ENCODE peak calls at places on chromosomes 3 and 15, in nine cellular contexts. U is cardiac muscle cell, K is AG04449, N is AG04450, B is HCT116, Q is astrocyte of the spinal cord, L is tibial artery, M is fibroblast of mammary gland, Y is ovary. R is an unnamed sample.

GRCh38 chr15:52695146-52695545 is 16.0 kb upstream of the ATOSA start:
- DNase-seq in N (no peak), U (no peak), L (no peak), M (no peak), Y (no peak), B (no peak), Q (no peak), K (no peak), R (no peak)

GRCh38 chr15:68028808-68029207 is 25.3 kb upstream of the PIAS1 start:
- DNase-seq in K (no peak), L (no peak), M (no peak), N (no peak), B (no peak), Y (no peak), U (no peak), Q (no peak), R (no peak)

GRCh38 chr15:96171842-96172241 is 158.7 kb upstream of the NR2F2 start:
- DNase-seq in M (no peak), U (peak), N (no peak), L (no peak), B (no peak), Q (peak), K (no peak), Y (no peak), R (peak)

GRCh38 chr3:45659661-45660566 is 29.3 kb upstream of the SACM1L start:
- DNase-seq in M (peak), Q (peak), N (peak), K (peak), B (peak), U (peak), L (peak), Y (peak), R (peak)

GRCh38 chr3:153209596-153209995 is 47.6 kb downstream of the RAP2B start:
- DNase-seq in B (peak), K (no peak), Y (no peak), Q (peak), N (no peak), U (no peak), M (peak), L (peak), R (peak)

GRCh38 chr3:15611018-15611417 is 9.5 kb downstream of the BTD start:
- DNase-seq in M (no peak), U (no peak), L (peak), B (no peak), Y (no peak), Q (no peak), N (no peak), K (no peak), R (no peak)

GRCh38 chr3:113096158-113096893 is 105.5 kb downstream of the GTPBP8 start:
- DNase-seq in N (no peak), K (no peak), U (no peak), B (no peak), Y (no peak), M (peak), L (no peak), Q (peak), R (no peak)

GRCh38 chr3:42097166-42097946 is 6.2 kb downstream of the TRAK1 start:
- DNase-seq in B (no peak), K (peak), Q (peak), U (no peak), Y (no peak), M (peak), L (no peak), N (peak), R (peak)

GRCh38 chr15:65189102-65189740 is 4.1 kb upstream of the CLPX start:
- DNase-seq in L (no peak), Y (peak), B (peak), K (no peak), U (peak), Q (peak), M (peak), N (no peak), R (peak)

GRCh38 chr3:119329551-119329950 is 35.4 kb downstream of the ARHGAP31 start:
- DNase-seq in L (no peak), U (no peak), B (no peak), M (no peak), Y (no peak), N (no peak), K (no peak), Q (no peak), R (no peak)

GRCh38 chr3:123695731-123696640 is 111.1 kb upstream of the HACD2 start:
- DNase-seq in Q (no peak), N (no peak), B (no peak), K (no peak), U (no peak), M (no peak), L (no peak), Y (no peak), R (no peak)

DNA sequence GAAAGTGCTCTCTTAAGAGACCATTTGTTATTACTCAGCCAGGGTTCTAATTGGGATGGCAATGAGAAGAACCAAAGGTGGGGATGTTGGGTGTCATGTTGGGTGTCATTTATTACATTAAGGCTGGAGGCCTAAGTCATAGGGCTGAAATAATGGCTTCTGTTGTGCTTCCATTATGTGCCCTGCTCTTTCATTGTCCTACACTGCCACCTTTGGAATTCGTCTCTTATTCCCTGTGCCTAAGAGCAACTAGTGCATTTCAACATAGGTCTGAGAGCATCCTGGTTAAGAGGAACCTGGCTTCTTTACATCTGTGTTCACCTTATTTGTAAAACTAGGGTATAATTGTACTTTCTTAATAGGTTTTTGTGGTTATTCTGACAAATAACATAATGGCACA is 32.2 kb downstream of the RIOX2 start:
- DNase-seq in Q (no peak), B (peak), Y (no peak), N (no peak), K (no peak), U (peak), M (no peak), L (no peak), R (peak)
- TF ChIP-seq CTCF in Q (no peak), B (no peak), Y (no peak), N (no peak), K (no peak), U (no peak), M (no peak), L (no peak), R (no peak)

GRCh38 chr15:101646652-101647051 is 5.5 kb downstream of the TM2D3 start:
- DNase-seq in U (no peak), N (no peak), Y (no peak), K (no peak), Q (no peak), M (peak), L (no peak), B (no peak), R (peak)

GRCh38 chr15:101650145-101650544 is 2.0 kb downstream of the TM2D3 start:
- DNase-seq in L (no peak), N (no peak), Y (no peak), M (no peak), K (no peak), Q (no peak), B (no peak), U (no peak), R (no peak)

GRCh38 chr15:101647251-101647650 is 4.9 kb downstream of the TM2D3 start:
- DNase-seq in Q (no peak), K (no peak), Y (no peak), L (no peak), U (no peak), B (no peak), N (no peak), M (no peak), R (no peak)

GRCh38 chr15:101651753-101652097 is 456 bp downstream of the TM2D3 start:
- DNase-seq in N (no peak), M (peak), Y (peak), U (no peak), K (no peak), Q (peak), L (peak), B (no peak), R (no peak)

DNA sequence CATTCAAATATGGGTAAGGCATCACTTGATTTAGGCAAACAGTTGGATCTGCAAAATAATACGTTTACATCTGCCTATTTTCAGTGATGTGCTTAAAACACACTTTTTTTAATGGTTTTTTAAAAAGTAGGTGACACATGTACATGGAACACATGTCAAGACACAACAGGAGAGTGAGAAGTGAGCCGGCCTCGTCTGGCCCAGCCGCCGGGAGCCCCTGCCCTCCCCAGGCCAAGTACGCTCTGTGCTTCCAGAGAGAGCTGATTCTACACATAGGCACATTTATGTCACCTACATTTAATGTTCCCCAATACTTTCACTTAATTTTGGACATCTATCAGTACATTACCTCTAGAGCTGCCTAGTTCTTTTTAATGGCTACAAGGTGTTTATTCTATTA is 3.8 kb downstream of the TM2D3 start:
- DNase-seq in K (no peak), U (no peak), B (no peak), L (no peak), N (no peak), Y (no peak), M (no peak), Q (no peak), R (no peak)
- H3K4me3 ChIP-seq in K (no peak), U (no peak), B (no peak), L (no peak), N (no peak), Y (no peak), M (no peak), Q (no peak), R (no peak)

GRCh38 chr3:126524429-126524988 is 554 bp downstream of the CHST13 start:
- DNase-seq in Y (no peak), K (no peak), Q (no peak), B (no peak), N (no peak), U (no peak), L (no peak), M (no peak), R (no peak)
- TF ChIP-seq CTCF in Y (no peak), K (no peak), Q (no peak), B (no peak), N (no peak), U (no peak), L (no peak), M (no peak), R (no peak)

DNA sequence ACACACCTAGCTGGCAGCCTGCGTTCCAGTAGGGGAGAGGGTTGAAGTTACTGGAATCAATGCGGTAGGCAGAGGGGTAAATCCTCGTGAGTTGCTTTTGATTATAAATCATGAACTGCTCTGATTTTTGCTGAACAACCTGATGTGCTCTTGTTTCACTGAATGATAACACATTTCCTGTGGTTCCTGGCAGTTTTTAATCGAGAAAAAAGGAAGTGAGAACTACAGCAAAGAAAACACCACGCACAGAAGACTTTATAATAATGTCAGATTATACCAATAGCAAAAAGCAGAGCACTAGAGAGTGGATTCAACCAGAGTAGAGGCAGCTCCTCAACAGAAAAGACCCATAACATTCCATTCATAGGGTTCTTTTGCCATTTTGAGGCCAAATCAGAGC is 200.8 kb upstream of the STRIT1 start:
- DNase-seq in L (no peak), Q (no peak), M (no peak), B (no peak), U (no peak), Y (no peak), K (no peak), N (no peak), R (no peak)
- H3K4me3 ChIP-seq in L (no peak), Q (no peak), M (no peak), B (no peak), U (no peak), Y (no peak), K (no peak), N (no peak), R (no peak)

GRCh38 chr3:158574646-158575045 is 3.7 kb downstream of the MLF1 start:
- DNase-seq in U (no peak), N (no peak), Q (no peak), M (no peak), K (no peak), B (no peak), Y (no peak), L (no peak), R (no peak)

GRCh38 chr3:158572766-158573060 is 1.7 kb downstream of the MLF1 start:
- DNase-seq in B (no peak), U (no peak), L (no peak), N (no peak), K (no peak), M (no peak), Y (peak), Q (no peak), R (no peak)

GRCh38 chr3:158570999-158571702 is at the start of gene MLF1:
- DNase-seq in B (peak), L (peak), U (peak), K (peak), Q (peak), N (peak), Y (peak), M (peak), R (peak)

GRCh38 chr3:158571969-158572765 is 1.2 kb downstream of the MLF1 start:
- DNase-seq in K (no peak), M (no peak), B (no peak), L (no peak), Y (no peak), N (no peak), Q (no peak), U (no peak), R (no peak)

GRCh38 chr3:158573714-158574113 is 2.7 kb downstream of the MLF1 start:
- DNase-seq in B (no peak), U (no peak), Q (no peak), L (no peak), K (no peak), M (peak), N (no peak), Y (no peak), R (no peak)
- TF ChIP-seq CTCF in B (peak), U (no peak), Q (no peak), L (no peak), K (no peak), M (no peak), N (no peak), Y (no peak), R (no peak)

R was measured in fibroblast of pulmonary artery.